ENCODE peak calls at places on chromosomes 7 and 10, in eight cellular contexts. One of them, this sample, is unnamed.

GRCh38 chr7:12584940-12585339 is 14.4 kb downstream of the SCIN start:
- DNase-seq in posterior cingulate gyrus: no peak
- DNase-seq in GM04503: no peak
- DNase-seq in cardiac fibroblast: no peak
- DNase-seq in neural crest cell: no peak
- DNase-seq in activated T-helper 1 cell treated with Interleukin-2 at 50 U/mL for 16 hours: no peak
- DNase-seq in NCI-H1694 treated with DMSO at 0.1 percent for 48 hours: no peak
- DNase-seq in retinal pigment epithelial cell: no peak
- DNase-seq in this sample: peak; percentile 31

GRCh38 chr7:44287488-44288380 is 37.7 kb downstream of the CAMK2B start:
- DNase-seq in posterior cingulate gyrus: no peak
- DNase-seq in GM04503: no peak
- DNase-seq in cardiac fibroblast: no peak
- DNase-seq in neural crest cell: no peak
- DNase-seq in activated T-helper 1 cell treated with Interleukin-2 at 50 U/mL for 16 hours: no peak
- DNase-seq in NCI-H1694 treated with DMSO at 0.1 percent for 48 hours: no peak
- DNase-seq in retinal pigment epithelial cell: no peak
- DNase-seq in this sample: no peak

GRCh38 chr10:43036581-43037428 is 40.1 kb upstream of the RET start:
- DNase-seq in posterior cingulate gyrus: no peak
- DNase-seq in GM04503: no peak
- DNase-seq in cardiac fibroblast: no peak
- DNase-seq in neural crest cell: no peak
- DNase-seq in activated T-helper 1 cell treated with Interleukin-2 at 50 U/mL for 16 hours: no peak
- DNase-seq in NCI-H1694 treated with DMSO at 0.1 percent for 48 hours: no peak
- DNase-seq in retinal pigment epithelial cell: no peak
- DNase-seq in this sample: no peak

GRCh38 chr10:119693262-119693957 is 32.4 kb upstream of the INPP5F start:
- DNase-seq in posterior cingulate gyrus: peak; percentile 50
- DNase-seq in GM04503: no peak
- DNase-seq in cardiac fibroblast: no peak
- DNase-seq in neural crest cell: peak; percentile 48
- DNase-seq in activated T-helper 1 cell treated with Interleukin-2 at 50 U/mL for 16 hours: no peak
- DNase-seq in NCI-H1694 treated with DMSO at 0.1 percent for 48 hours: no peak
- DNase-seq in retinal pigment epithelial cell: no peak
- DNase-seq in this sample: no peak

GRCh38 chr10:12777840-12778585 is 223.5 kb downstream of the CCDC3 start:
- DNase-seq in posterior cingulate gyrus: peak; percentile 37
- DNase-seq in GM04503: no peak
- DNase-seq in cardiac fibroblast: no peak
- DNase-seq in neural crest cell: no peak
- DNase-seq in activated T-helper 1 cell treated with Interleukin-2 at 50 U/mL for 16 hours: no peak
- DNase-seq in NCI-H1694 treated with DMSO at 0.1 percent for 48 hours: no peak
- DNase-seq in retinal pigment epithelial cell: no peak
- DNase-seq in this sample: no peak

GRCh38 chr10:71077143-71077581 is 135.2 kb upstream of the UNC5B start:
- DNase-seq in posterior cingulate gyrus: no peak
- DNase-seq in GM04503: no peak
- DNase-seq in cardiac fibroblast: no peak
- DNase-seq in neural crest cell: no peak
- DNase-seq in activated T-helper 1 cell treated with Interleukin-2 at 50 U/mL for 16 hours: no peak
- DNase-seq in NCI-H1694 treated with DMSO at 0.1 percent for 48 hours: no peak
- DNase-seq in retinal pigment epithelial cell: no peak
- DNase-seq in this sample: no peak

GRCh38 chr7:192035-192649 is at the start of gene FAM20C:
- DNase-seq in posterior cingulate gyrus: peak; percentile 89
- DNase-seq in GM04503: no peak
- DNase-seq in cardiac fibroblast: peak; percentile 89
- DNase-seq in neural crest cell: peak; percentile 53
- DNase-seq in activated T-helper 1 cell treated with Interleukin-2 at 50 U/mL for 16 hours: no peak
- DNase-seq in NCI-H1694 treated with DMSO at 0.1 percent for 48 hours: peak; percentile 66
- DNase-seq in retinal pigment epithelial cell: peak; percentile 35
- DNase-seq in this sample: no peak

GRCh38 chr10:127910464-127910770 is 3.5 kb downstream of the PTPRE start:
- DNase-seq in posterior cingulate gyrus: no peak
- DNase-seq in GM04503: no peak
- DNase-seq in cardiac fibroblast: peak; percentile 28
- DNase-seq in neural crest cell: no peak
- DNase-seq in activated T-helper 1 cell treated with Interleukin-2 at 50 U/mL for 16 hours: no peak
- DNase-seq in NCI-H1694 treated with DMSO at 0.1 percent for 48 hours: no peak
- DNase-seq in retinal pigment epithelial cell: no peak
- DNase-seq in this sample: no peak

GRCh38 chr10:80324086-80324485 is 32.5 kb downstream of the DYDC1 start:
- DNase-seq in posterior cingulate gyrus: no peak
- DNase-seq in GM04503: no peak
- DNase-seq in cardiac fibroblast: peak; percentile 16
- DNase-seq in neural crest cell: no peak
- DNase-seq in activated T-helper 1 cell treated with Interleukin-2 at 50 U/mL for 16 hours: no peak
- DNase-seq in NCI-H1694 treated with DMSO at 0.1 percent for 48 hours: no peak
- DNase-seq in retinal pigment epithelial cell: no peak
- DNase-seq in this sample: no peak

GRCh38 chr7:11584406-11585031 is 247.5 kb downstream of the THSD7A start:
- DNase-seq in posterior cingulate gyrus: no peak
- DNase-seq in GM04503: no peak
- DNase-seq in cardiac fibroblast: no peak
- DNase-seq in neural crest cell: no peak
- DNase-seq in activated T-helper 1 cell treated with Interleukin-2 at 50 U/mL for 16 hours: no peak
- DNase-seq in NCI-H1694 treated with DMSO at 0.1 percent for 48 hours: no peak
- DNase-seq in retinal pigment epithelial cell: no peak
- DNase-seq in this sample: no peak

GRCh38 chr7:107539824-107540223 is 23.9 kb downstream of the COG5 start:
- DNase-seq in posterior cingulate gyrus: no peak
- DNase-seq in GM04503: no peak
- DNase-seq in cardiac fibroblast: no peak
- DNase-seq in neural crest cell: no peak
- DNase-seq in activated T-helper 1 cell treated with Interleukin-2 at 50 U/mL for 16 hours: no peak
- DNase-seq in NCI-H1694 treated with DMSO at 0.1 percent for 48 hours: no peak
- DNase-seq in retinal pigment epithelial cell: no peak
- DNase-seq in this sample: no peak

GRCh38 chr7:50711271-50712175 is 71.2 kb downstream of the GRB10 start:
- DNase-seq in posterior cingulate gyrus: no peak
- DNase-seq in GM04503: no peak
- DNase-seq in cardiac fibroblast: peak; percentile 39
- DNase-seq in neural crest cell: no peak
- DNase-seq in activated T-helper 1 cell treated with Interleukin-2 at 50 U/mL for 16 hours: no peak
- DNase-seq in NCI-H1694 treated with DMSO at 0.1 percent for 48 hours: no peak
- DNase-seq in retinal pigment epithelial cell: no peak
- DNase-seq in this sample: no peak

GRCh38 chr10:1519391-1519790 is 217.9 kb downstream of the ADARB2 start:
- DNase-seq in posterior cingulate gyrus: no peak
- DNase-seq in GM04503: no peak
- DNase-seq in cardiac fibroblast: no peak
- DNase-seq in neural crest cell: no peak
- DNase-seq in activated T-helper 1 cell treated with Interleukin-2 at 50 U/mL for 16 hours: no peak
- DNase-seq in NCI-H1694 treated with DMSO at 0.1 percent for 48 hours: no peak
- DNase-seq in retinal pigment epithelial cell: no peak
- DNase-seq in this sample: no peak

GRCh38 chr10:22927661-22928403 is at the start of gene ARMC3:
- DNase-seq in posterior cingulate gyrus: peak; percentile 86
- DNase-seq in GM04503: no peak
- DNase-seq in cardiac fibroblast: peak; percentile 60
- DNase-seq in neural crest cell: peak; percentile 72
- DNase-seq in activated T-helper 1 cell treated with Interleukin-2 at 50 U/mL for 16 hours: peak; percentile 46
- DNase-seq in NCI-H1694 treated with DMSO at 0.1 percent for 48 hours: no peak
- DNase-seq in retinal pigment epithelial cell: no peak
- DNase-seq in this sample: no peak

GRCh38 chr10:121553861-121554264 is 44.4 kb downstream of the FGFR2 start:
- DNase-seq in posterior cingulate gyrus: no peak
- DNase-seq in GM04503: no peak
- DNase-seq in cardiac fibroblast: no peak
- DNase-seq in neural crest cell: no peak
- DNase-seq in activated T-helper 1 cell treated with Interleukin-2 at 50 U/mL for 16 hours: no peak
- DNase-seq in NCI-H1694 treated with DMSO at 0.1 percent for 48 hours: no peak
- DNase-seq in retinal pigment epithelial cell: no peak
- DNase-seq in this sample: no peak

GRCh38 chr7:30201161-30201666 is 66.4 kb downstream of the MTURN start:
- DNase-seq in posterior cingulate gyrus: no peak
- DNase-seq in GM04503: no peak
- DNase-seq in cardiac fibroblast: no peak
- DNase-seq in neural crest cell: no peak
- DNase-seq in activated T-helper 1 cell treated with Interleukin-2 at 50 U/mL for 16 hours: no peak
- DNase-seq in NCI-H1694 treated with DMSO at 0.1 percent for 48 hours: no peak
- DNase-seq in retinal pigment epithelial cell: no peak
- DNase-seq in this sample: no peak

GRCh38 chr7:30911561-30911969 is at the start of gene AQP1:
- DNase-seq in posterior cingulate gyrus: peak; percentile 61
- DNase-seq in GM04503: no peak
- DNase-seq in cardiac fibroblast: peak; percentile 87
- DNase-seq in neural crest cell: no peak
- DNase-seq in activated T-helper 1 cell treated with Interleukin-2 at 50 U/mL for 16 hours: no peak
- DNase-seq in NCI-H1694 treated with DMSO at 0.1 percent for 48 hours: peak; percentile 11
- DNase-seq in retinal pigment epithelial cell: no peak
- DNase-seq in this sample: no peak

GRCh38 chr7:91034459-91035368 is 229.5 kb upstream of the FZD1 start:
- DNase-seq in posterior cingulate gyrus: peak; percentile 50
- DNase-seq in GM04503: no peak
- DNase-seq in cardiac fibroblast: peak; percentile 72
- DNase-seq in neural crest cell: peak; percentile 53
- DNase-seq in activated T-helper 1 cell treated with Interleukin-2 at 50 U/mL for 16 hours: no peak
- DNase-seq in NCI-H1694 treated with DMSO at 0.1 percent for 48 hours: peak; percentile 82
- DNase-seq in retinal pigment epithelial cell: no peak
- DNase-seq in this sample: no peak

GRCh38 chr7:75905785-75906604 is 9.0 kb upstream of the POR start:
- DNase-seq in posterior cingulate gyrus: peak; percentile 39
- DNase-seq in GM04503: peak; percentile 73
- DNase-seq in cardiac fibroblast: peak; percentile 86
- DNase-seq in neural crest cell: peak; percentile 41
- DNase-seq in activated T-helper 1 cell treated with Interleukin-2 at 50 U/mL for 16 hours: no peak
- DNase-seq in NCI-H1694 treated with DMSO at 0.1 percent for 48 hours: no peak
- DNase-seq in retinal pigment epithelial cell: no peak
- DNase-seq in this sample: no peak

GRCh38 chr7:149624006-149624405 is 126.4 kb upstream of the ZNF746 start:
- DNase-seq in posterior cingulate gyrus: no peak
- DNase-seq in GM04503: no peak
- DNase-seq in cardiac fibroblast: peak; percentile 17
- DNase-seq in neural crest cell: no peak
- DNase-seq in activated T-helper 1 cell treated with Interleukin-2 at 50 U/mL for 16 hours: peak; percentile 27
- DNase-seq in NCI-H1694 treated with DMSO at 0.1 percent for 48 hours: no peak
- DNase-seq in retinal pigment epithelial cell: no peak
- DNase-seq in this sample: no peak

GRCh38 chr10:4120454-4120853 is 335.4 kb upstream of the KLF6 start:
- DNase-seq in posterior cingulate gyrus: no peak
- DNase-seq in GM04503: no peak
- DNase-seq in cardiac fibroblast: no peak
- DNase-seq in neural crest cell: no peak
- DNase-seq in activated T-helper 1 cell treated with Interleukin-2 at 50 U/mL for 16 hours: no peak
- DNase-seq in NCI-H1694 treated with DMSO at 0.1 percent for 48 hours: no peak
- DNase-seq in retinal pigment epithelial cell: no peak
- DNase-seq in this sample: no peak

GRCh38 chr10:131559450-131559911 is 248.0 kb upstream of the TCERG1L start:
- DNase-seq in posterior cingulate gyrus: no peak
- DNase-seq in GM04503: no peak
- DNase-seq in cardiac fibroblast: no peak
- DNase-seq in neural crest cell: no peak
- DNase-seq in activated T-helper 1 cell treated with Interleukin-2 at 50 U/mL for 16 hours: no peak
- DNase-seq in NCI-H1694 treated with DMSO at 0.1 percent for 48 hours: no peak
- DNase-seq in retinal pigment epithelial cell: no peak
- DNase-seq in this sample: no peak

GRCh38 chr7:29335188-29336083 is 140.9 kb downstream of the CHN2 start:
- DNase-seq in posterior cingulate gyrus: no peak
- DNase-seq in GM04503: no peak
- DNase-seq in cardiac fibroblast: no peak
- DNase-seq in neural crest cell: no peak
- DNase-seq in activated T-helper 1 cell treated with Interleukin-2 at 50 U/mL for 16 hours: no peak
- DNase-seq in NCI-H1694 treated with DMSO at 0.1 percent for 48 hours: no peak
- DNase-seq in retinal pigment epithelial cell: no peak
- DNase-seq in this sample: no peak

GRCh38 chr7:106443156-106443555 is 158.4 kb upstream of the NAMPT start:
- DNase-seq in posterior cingulate gyrus: no peak
- DNase-seq in GM04503: no peak
- DNase-seq in cardiac fibroblast: no peak
- DNase-seq in neural crest cell: no peak
- DNase-seq in activated T-helper 1 cell treated with Interleukin-2 at 50 U/mL for 16 hours: no peak
- DNase-seq in NCI-H1694 treated with DMSO at 0.1 percent for 48 hours: no peak
- DNase-seq in retinal pigment epithelial cell: no peak
- DNase-seq in this sample: no peak

GRCh38 chr7:97126483-97127171 is 9.1 kb downstream of the SDHAF3 start:
- DNase-seq in posterior cingulate gyrus: no peak
- DNase-seq in GM04503: no peak
- DNase-seq in cardiac fibroblast: peak; percentile 12
- DNase-seq in neural crest cell: no peak
- DNase-seq in activated T-helper 1 cell treated with Interleukin-2 at 50 U/mL for 16 hours: no peak
- DNase-seq in NCI-H1694 treated with DMSO at 0.1 percent for 48 hours: no peak
- DNase-seq in retinal pigment epithelial cell: no peak
- DNase-seq in this sample: no peak

GRCh38 chr7:28280516-28280915 is 99.9 kb upstream of the JAZF1 start:
- DNase-seq in posterior cingulate gyrus: no peak
- DNase-seq in GM04503: no peak
- DNase-seq in cardiac fibroblast: no peak
- DNase-seq in neural crest cell: no peak
- DNase-seq in activated T-helper 1 cell treated with Interleukin-2 at 50 U/mL for 16 hours: no peak
- DNase-seq in NCI-H1694 treated with DMSO at 0.1 percent for 48 hours: no peak
- DNase-seq in retinal pigment epithelial cell: peak; percentile 77
- DNase-seq in this sample: no peak

GRCh38 chr7:5296015-5296621 is 13.4 kb downstream of the SLC29A4 start:
- DNase-seq in posterior cingulate gyrus: no peak
- DNase-seq in GM04503: no peak
- DNase-seq in cardiac fibroblast: no peak
- DNase-seq in neural crest cell: no peak
- DNase-seq in activated T-helper 1 cell treated with Interleukin-2 at 50 U/mL for 16 hours: no peak
- DNase-seq in NCI-H1694 treated with DMSO at 0.1 percent for 48 hours: no peak
- DNase-seq in retinal pigment epithelial cell: no peak
- DNase-seq in this sample: no peak

GRCh38 chr7:140349172-140349771 is 49.1 kb downstream of the SLC37A3 start:
- DNase-seq in posterior cingulate gyrus: no peak
- DNase-seq in GM04503: no peak
- DNase-seq in cardiac fibroblast: peak; percentile 39
- DNase-seq in neural crest cell: no peak
- DNase-seq in activated T-helper 1 cell treated with Interleukin-2 at 50 U/mL for 16 hours: no peak
- DNase-seq in NCI-H1694 treated with DMSO at 0.1 percent for 48 hours: no peak
- DNase-seq in retinal pigment epithelial cell: peak; percentile 25
- DNase-seq in this sample: no peak

GRCh38 chr10:124093076-124093773 is at the start of gene CHST15:
- DNase-seq in posterior cingulate gyrus: peak; percentile 30
- DNase-seq in GM04503: no peak
- DNase-seq in cardiac fibroblast: peak; percentile 66
- DNase-seq in neural crest cell: peak; percentile 22
- DNase-seq in activated T-helper 1 cell treated with Interleukin-2 at 50 U/mL for 16 hours: no peak
- DNase-seq in NCI-H1694 treated with DMSO at 0.1 percent for 48 hours: no peak
- DNase-seq in retinal pigment epithelial cell: no peak
- DNase-seq in this sample: no peak

GRCh38 chr10:58064714-58065528 is 202.8 kb downstream of the IPMK start:
- DNase-seq in posterior cingulate gyrus: peak; percentile 14
- DNase-seq in GM04503: no peak
- DNase-seq in cardiac fibroblast: peak; percentile 73
- DNase-seq in neural crest cell: peak; percentile 34
- DNase-seq in activated T-helper 1 cell treated with Interleukin-2 at 50 U/mL for 16 hours: no peak
- DNase-seq in NCI-H1694 treated with DMSO at 0.1 percent for 48 hours: peak; percentile 16
- DNase-seq in retinal pigment epithelial cell: no peak
- DNase-seq in this sample: no peak

GRCh38 chr7:151432658-151433521 is 7.1 kb downstream of the CRYGN start:
- DNase-seq in posterior cingulate gyrus: no peak
- DNase-seq in GM04503: no peak
- DNase-seq in cardiac fibroblast: no peak
- DNase-seq in neural crest cell: no peak
- DNase-seq in activated T-helper 1 cell treated with Interleukin-2 at 50 U/mL for 16 hours: peak; percentile 37
- DNase-seq in NCI-H1694 treated with DMSO at 0.1 percent for 48 hours: no peak
- DNase-seq in retinal pigment epithelial cell: no peak
- DNase-seq in this sample: no peak

GRCh38 chr10:5488272-5489161 is 10.9 kb downstream of the CALML5 start:
- DNase-seq in posterior cingulate gyrus: no peak
- DNase-seq in GM04503: no peak
- DNase-seq in cardiac fibroblast: no peak
- DNase-seq in neural crest cell: no peak
- DNase-seq in activated T-helper 1 cell treated with Interleukin-2 at 50 U/mL for 16 hours: no peak
- DNase-seq in NCI-H1694 treated with DMSO at 0.1 percent for 48 hours: no peak
- DNase-seq in retinal pigment epithelial cell: no peak
- DNase-seq in this sample: no peak

GRCh38 chr7:45120-46090 is 147.0 kb upstream of the FAM20C start:
- DNase-seq in posterior cingulate gyrus: no peak
- DNase-seq in GM04503: no peak
- DNase-seq in cardiac fibroblast: no peak
- DNase-seq in neural crest cell: peak; percentile 0
- DNase-seq in activated T-helper 1 cell treated with Interleukin-2 at 50 U/mL for 16 hours: no peak
- DNase-seq in NCI-H1694 treated with DMSO at 0.1 percent for 48 hours: no peak
- DNase-seq in retinal pigment epithelial cell: no peak
- DNase-seq in this sample: no peak

GRCh38 chr7:138726288-138726687 is 25.1 kb upstream of the SVOPL start:
- DNase-seq in posterior cingulate gyrus: no peak
- DNase-seq in GM04503: no peak
- DNase-seq in cardiac fibroblast: no peak
- DNase-seq in neural crest cell: no peak
- DNase-seq in activated T-helper 1 cell treated with Interleukin-2 at 50 U/mL for 16 hours: no peak
- DNase-seq in NCI-H1694 treated with DMSO at 0.1 percent for 48 hours: no peak
- DNase-seq in retinal pigment epithelial cell: no peak
- DNase-seq in this sample: no peak

This sample was measured in AG04449.